ENCODE peak calls at places on chromosomes 6 and 20, in six cellular contexts. P is neuronal stem cell, S is left ventricle myocardium inferior, W is PC-9, T is transverse colon, U is cardiac fibroblast. Y is an unnamed sample.

GRCh38 chr20:24340933-24341332 is 128.5 kb upstream of the SYNDIG1 start:
- DNase-seq in P (no peak), S (no peak), W (no peak), T (no peak), U (no peak), Y (no peak)

GRCh38 chr6:33668914-33669313 is 42.6 kb downstream of the UQCC2 start:
- DNase-seq in P (no peak), S (no peak), W (peak), T (peak), U (no peak), Y (no peak)

GRCh38 chr20:64138276-64138815 is 25.9 kb upstream of the MYT1 start:
- DNase-seq in P (no peak), S (no peak), W (no peak), T (no peak), U (no peak), Y (no peak)

GRCh38 chr6:139872635-139873034 is 498.2 kb upstream of the CITED2 start:
- DNase-seq in P (no peak), S (no peak), W (no peak), T (peak), U (no peak), Y (no peak)

GRCh38 chr20:43751167-43752050 is 24.6 kb upstream of the GTSF1L start:
- DNase-seq in P (no peak), S (no peak), W (peak), T (peak), U (peak), Y (no peak)

GRCh38 chr20:63750807-63751470 is 11.4 kb downstream of the SLC2A4RG start:
- DNase-seq in P (no peak), S (no peak), W (no peak), T (no peak), U (no peak), Y (no peak)

GRCh38 chr20:50456452-50457324 is 53.5 kb upstream of the PTPN1 start:
- DNase-seq in P (no peak), S (no peak), W (no peak), T (no peak), U (no peak), Y (no peak)

GRCh38 chr6:158564243-158565121 is 4.6 kb downstream of the TMEM181 start:
- DNase-seq in P (no peak), S (no peak), W (no peak), T (peak), U (no peak), Y (no peak)

GRCh38 chr6:154847318-154847717 is 114.1 kb downstream of the SCAF8 start:
- DNase-seq in P (no peak), S (no peak), W (no peak), T (no peak), U (no peak), Y (no peak)

GRCh38 chr6:113825776-113826175 is 31.4 kb upstream of the MARCKS start:
- DNase-seq in P (no peak), S (peak), W (no peak), T (peak), U (peak), Y (peak)

GRCh38 chr20:35129647-35130069 is 17.5 kb downstream of the EDEM2 start:
- DNase-seq in P (no peak), S (no peak), W (peak), T (no peak), U (peak), Y (no peak)

GRCh38 chr20:49562341-49563014 is 5.5 kb downstream of the PTGIS start:
- DNase-seq in P (no peak), S (peak), W (peak), T (peak), U (peak), Y (peak)

GRCh38 chr20:46367967-46368901 is 38.2 kb downstream of the ELMO2 start:
- DNase-seq in P (no peak), S (no peak), W (peak), T (no peak), U (no peak), Y (no peak)

GRCh38 chr20:17750722-17751045 is 50.9 kb downstream of the BANF2 start:
- DNase-seq in P (no peak), S (no peak), W (no peak), T (no peak), U (no peak), Y (no peak)

GRCh38 chr20:17748279-17748678 is 48.5 kb downstream of the BANF2 start:
- DNase-seq in P (no peak), S (no peak), W (no peak), T (no peak), U (no peak), Y (no peak)

GRCh38 chr20:17749628-17749978 is 49.8 kb downstream of the BANF2 start:
- DNase-seq in P (no peak), S (no peak), W (no peak), T (no peak), U (no peak), Y (no peak)

GRCh38 chr20:17749979-17750721 is 50.4 kb downstream of the BANF2 start:
- DNase-seq in P (no peak), S (peak), W (no peak), T (peak), U (peak), Y (no peak)

GRCh38 chr20:17747431-17747846 is 47.7 kb downstream of the BANF2 start:
- DNase-seq in P (no peak), S (no peak), W (peak), T (no peak), U (peak), Y (no peak)
- H3K4me3 ChIP-seq in P (no peak), S (no peak), W (no peak), T (no peak), U (peak), Y (no peak)

GRCh38 chr6:104952911-104953409 is 3.9 kb upstream of the LIN28B start:
- DNase-seq in P (peak), S (no peak), W (no peak), T (no peak), U (no peak), Y (no peak)

GRCh38 chr6:104953410-104953953 is 3.4 kb upstream of the LIN28B start:
- DNase-seq in P (peak), S (no peak), W (no peak), T (no peak), U (no peak), Y (no peak)

GRCh38 chr6:104955927-104956662 is 812 bp upstream of the LIN28B start:
- DNase-seq in P (peak), S (no peak), W (no peak), T (no peak), U (no peak), Y (no peak)

GRCh38 chr6:104955491-104955890 is 1.4 kb upstream of the LIN28B start:
- DNase-seq in P (no peak), S (no peak), W (no peak), T (no peak), U (no peak), Y (no peak)

GRCh38 chr6:104954091-104954797 is 2.7 kb upstream of the LIN28B start:
- DNase-seq in P (no peak), S (no peak), W (no peak), T (no peak), U (no peak), Y (no peak)
- H3K4me3 ChIP-seq in P (no peak), S (no peak), W (no peak), T (no peak), U (no peak), Y (no peak)

GRCh38 chr20:31475472-31476312 is 604 bp downstream of the REM1 start:
- DNase-seq in P (no peak), S (no peak), W (no peak), T (no peak), U (no peak), Y (no peak)
- H3K4me3 ChIP-seq in P (no peak), S (peak), W (no peak), T (peak), U (peak), Y (peak)

GRCh38 chr6:29762781-29763214 is 39.6 kb downstream of the HLA-F start:
- DNase-seq in P (no peak), S (no peak), W (no peak), T (no peak), U (no peak), Y (no peak)
- H3K4me3 ChIP-seq in P (no peak), S (no peak), W (no peak), T (no peak), U (no peak), Y (no peak)

GRCh38 chr20:62062661-62063600 is 2.8 kb downstream of the TAF4 start:
- DNase-seq in P (no peak), S (no peak), W (no peak), T (no peak), U (no peak), Y (peak)
- H3K4me3 ChIP-seq in P (no peak), S (peak), W (no peak), T (peak), U (peak), Y (peak)

GRCh38 chr6:163262080-163262479 is 152.4 kb upstream of the QKI start:
- DNase-seq in P (no peak), S (no peak), W (no peak), T (no peak), U (no peak), Y (no peak)

GRCh38 chr6:163261361-163261760 is 153.2 kb upstream of the QKI start:
- DNase-seq in P (no peak), S (no peak), W (no peak), T (no peak), U (no peak), Y (no peak)

GRCh38 chr6:163260111-163260895 is 154.2 kb upstream of the QKI start:
- DNase-seq in P (peak), S (no peak), W (no peak), T (no peak), U (peak), Y (peak)

GRCh38 chr6:163260911-163261310 is 153.6 kb upstream of the QKI start:
- DNase-seq in P (no peak), S (no peak), W (no peak), T (no peak), U (no peak), Y (peak)

GRCh38 chr6:163259689-163260088 is 154.8 kb upstream of the QKI start:
- DNase-seq in P (no peak), S (no peak), W (no peak), T (no peak), U (no peak), Y (no peak)
- H3K4me3 ChIP-seq in P (no peak), S (peak), W (no peak), T (no peak), U (no peak), Y (no peak)

DNA sequence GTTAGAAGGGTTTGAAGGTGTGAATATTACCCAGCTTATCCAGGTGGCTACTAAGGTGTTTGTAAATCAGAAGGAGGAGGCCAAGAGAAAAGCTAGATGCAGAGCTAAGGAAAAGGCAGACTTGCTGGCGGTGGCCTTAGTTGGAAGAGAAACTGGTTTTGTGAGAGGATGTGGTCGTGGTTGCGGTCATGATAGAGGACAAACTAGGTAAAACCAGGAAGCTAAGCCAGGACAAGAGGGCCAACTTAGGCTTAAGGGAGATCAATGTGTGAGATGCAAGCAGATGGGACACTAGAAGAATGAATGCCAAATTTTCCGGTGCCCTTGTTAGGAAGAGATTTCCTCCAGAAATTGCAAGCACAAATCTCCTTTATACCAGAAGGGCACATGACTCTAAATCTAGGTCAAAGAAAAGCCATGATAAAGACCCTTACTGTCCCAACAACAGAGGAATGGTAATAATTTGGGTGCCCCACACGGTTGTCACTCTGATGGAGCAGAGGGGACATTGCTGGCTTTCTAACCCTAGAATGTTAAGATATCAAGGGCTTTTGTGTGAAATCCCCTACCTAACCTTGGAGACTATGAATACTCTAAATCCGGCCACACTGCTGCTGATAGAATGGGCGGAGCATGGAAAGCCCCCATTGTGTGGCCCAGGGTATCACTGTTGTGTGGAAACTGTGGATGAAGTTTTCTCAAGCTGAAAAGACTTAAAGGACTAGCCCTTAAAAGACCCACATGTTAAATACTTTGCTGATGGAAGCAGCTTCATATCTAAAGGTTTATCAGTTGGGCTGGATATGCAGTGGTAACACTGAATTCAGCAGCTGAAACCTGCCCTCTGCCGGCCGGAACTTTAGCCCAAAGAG is 7.8 kb downstream of the IL22RA2 start:
- DNase-seq in P (no peak), S (no peak), W (no peak), T (peak), U (peak), Y (no peak)
- H3K4me3 ChIP-seq in P (no peak), S (no peak), W (no peak), T (no peak), U (no peak), Y (no peak)

GRCh38 chr20:32786059-32786760 is 24.0 kb downstream of the DNMT3B start:
- DNase-seq in P (no peak), S (no peak), W (no peak), T (no peak), U (no peak), Y (no peak)
- H3K4me3 ChIP-seq in P (peak), S (no peak), W (no peak), T (no peak), U (no peak), Y (no peak)